ENCODE peak calls at places on chromosomes 6 and 20, in eight cellular contexts. One of them, this sample, is unnamed.

GRCh38 chr20:53517146-53517545 is 76.5 kb downstream of the ZNF217 start:
- DNase-seq in T-helper 2 cell: no peak
- DNase-seq in Peyer's patch: no peak
- DNase-seq in upper lobe of right lung: no peak
- DNase-seq in GM18507: no peak
- DNase-seq in putamen: no peak
- DNase-seq in GM04503: no peak
- DNase-seq in spleen: no peak
- DNase-seq in this sample: no peak

GRCh38 chr6:104229057-104229456 is 630.7 kb downstream of the HACE1 start:
- DNase-seq in Peyer's patch: no peak
- DNase-seq in GM04503: no peak
- DNase-seq in upper lobe of right lung: no peak
- DNase-seq in T-helper 2 cell: no peak
- DNase-seq in putamen: no peak
- DNase-seq in spleen: no peak
- DNase-seq in GM18507: no peak
- DNase-seq in this sample: no peak

GRCh38 chr6:149459761-149460160 is 25.1 kb downstream of the ZC3H12D start:
- DNase-seq in GM18507: no peak
- DNase-seq in Peyer's patch: no peak
- DNase-seq in spleen: no peak
- DNase-seq in upper lobe of right lung: no peak
- DNase-seq in T-helper 2 cell: no peak
- DNase-seq in putamen: no peak
- DNase-seq in GM04503: no peak
- DNase-seq in this sample: no peak

GRCh38 chr6:80263603-80264002 is 157.1 kb downstream of the BCKDHB start:
- DNase-seq in upper lobe of right lung: no peak
- DNase-seq in Peyer's patch: no peak
- DNase-seq in putamen: no peak
- DNase-seq in GM04503: no peak
- DNase-seq in T-helper 2 cell: no peak
- DNase-seq in GM18507: no peak
- DNase-seq in spleen: no peak
- DNase-seq in this sample: no peak

GRCh38 chr6:63740709-63741108 is 105.1 kb downstream of the PHF3 start:
- DNase-seq in upper lobe of right lung: no peak
- DNase-seq in spleen: no peak
- DNase-seq in GM04503: peak; percentile 25
- DNase-seq in T-helper 2 cell: no peak
- DNase-seq in Peyer's patch: no peak
- DNase-seq in GM18507: no peak
- DNase-seq in putamen: no peak
- DNase-seq in this sample: no peak

GRCh38 chr6:157063176-157063934 is 260.0 kb downstream of the TMEM242 start:
- DNase-seq in Peyer's patch: no peak
- DNase-seq in T-helper 2 cell: no peak
- DNase-seq in GM18507: no peak
- DNase-seq in upper lobe of right lung: no peak
- DNase-seq in GM04503: no peak
- DNase-seq in putamen: no peak
- DNase-seq in spleen: no peak
- DNase-seq in this sample: no peak

GRCh38 chr6:132088150-132088549 is 137.0 kb upstream of the CCN2 start:
- DNase-seq in spleen: no peak
- DNase-seq in Peyer's patch: no peak
- DNase-seq in upper lobe of right lung: no peak
- DNase-seq in GM04503: no peak
- DNase-seq in T-helper 2 cell: no peak
- DNase-seq in putamen: no peak
- DNase-seq in GM18507: no peak
- DNase-seq in this sample: no peak

GRCh38 chr6:167103041-167103816 is 19.7 kb upstream of the CCR6 start:
- DNase-seq in GM18507: no peak
- DNase-seq in GM04503: no peak
- DNase-seq in T-helper 2 cell: no peak
- DNase-seq in spleen: peak; percentile 85
- DNase-seq in upper lobe of right lung: no peak
- DNase-seq in Peyer's patch: peak; percentile 82
- DNase-seq in putamen: no peak
- DNase-seq in this sample: no peak

This sample was measured in GM12878.